ENCODE peak calls at places on chromosomes 5 and 9, in five cellular contexts. One of them, this sample, is unnamed.

GRCh38 chr5:97998946-97999345 is 774.5 kb upstream of the RGMB start:
- DNase-seq in heart right ventricle: no peak
- DNase-seq in iPS-NIHi11: no peak
- DNase-seq in GM12865: no peak
- DNase-seq in left colon: no peak
- DNase-seq in this sample: no peak

GRCh38 chr5:11251242-11251641 is 490.2 kb upstream of the DAP start:
- DNase-seq in heart right ventricle: no peak
- DNase-seq in iPS-NIHi11: peak; percentile 40
- DNase-seq in GM12865: no peak
- DNase-seq in left colon: no peak
- DNase-seq in this sample: no peak

GRCh38 chr5:89037090-89037489 is 154.1 kb upstream of the MEF2C start:
- DNase-seq in heart right ventricle: no peak
- DNase-seq in iPS-NIHi11: no peak
- DNase-seq in GM12865: no peak
- DNase-seq in left colon: no peak
- DNase-seq in this sample: no peak

GRCh38 chr5:29614202-29614601 is 1579.3 kb upstream of the CDH6 start:
- DNase-seq in heart right ventricle: no peak
- DNase-seq in iPS-NIHi11: no peak
- DNase-seq in GM12865: no peak
- DNase-seq in left colon: no peak
- DNase-seq in this sample: no peak

GRCh38 chr9:85228111-85228855 is 513.5 kb downstream of the AGTPBP1 start:
- DNase-seq in heart right ventricle: no peak
- DNase-seq in iPS-NIHi11: no peak
- DNase-seq in GM12865: no peak
- DNase-seq in left colon: no peak
- DNase-seq in this sample: no peak

GRCh38 chr5:135034186-135034962 is at the start of gene PITX1:
- DNase-seq in heart right ventricle: no peak
- DNase-seq in iPS-NIHi11: peak; percentile 67
- DNase-seq in GM12865: peak; percentile 24
- DNase-seq in left colon: peak; percentile 51
- DNase-seq in this sample: no peak

GRCh38 chr5:139301766-139302499 is 8.4 kb downstream of the MATR3 start:
- DNase-seq in heart right ventricle: no peak
- DNase-seq in iPS-NIHi11: no peak
- DNase-seq in GM12865: no peak
- DNase-seq in left colon: no peak
- DNase-seq in this sample: no peak

GRCh38 chr5:27315541-27316282 is 277.3 kb upstream of the CDH9 start:
- DNase-seq in heart right ventricle: no peak
- DNase-seq in iPS-NIHi11: peak; percentile 20
- DNase-seq in GM12865: no peak
- DNase-seq in left colon: no peak
- DNase-seq in this sample: no peak

GRCh38 chr9:127567119-127567897 is 44.8 kb upstream of the STXBP1 start:
- DNase-seq in heart right ventricle: peak; percentile 67
- DNase-seq in iPS-NIHi11: no peak
- DNase-seq in GM12865: no peak
- DNase-seq in left colon: peak; percentile 84
- DNase-seq in this sample: peak; percentile 82

GRCh38 chr9:8961186-8961666 is 1161.6 kb upstream of the DMAC1 start:
- DNase-seq in heart right ventricle: no peak
- DNase-seq in iPS-NIHi11: no peak
- DNase-seq in GM12865: no peak
- DNase-seq in left colon: peak; percentile 22
- DNase-seq in this sample: no peak